ENCODE peak calls at places on chromosomes 3 and 15, in five cellular contexts. One of them, this sample, is unnamed.

GRCh38 chr3:58668247-58668646 is 1.7 kb upstream of the FAM3D start:
- DNase-seq in progenitor cell of endocrine pancreas: no peak
- DNase-seq in RWPE2: no peak
- DNase-seq in esophagus squamous epithelium: no peak
- DNase-seq in AG04450: no peak
- DNase-seq in this sample: no peak

GRCh38 chr15:85615930-85616329 is 178.8 kb downstream of the KLHL25 start:
- DNase-seq in progenitor cell of endocrine pancreas: no peak
- DNase-seq in RWPE2: no peak
- DNase-seq in esophagus squamous epithelium: no peak
- DNase-seq in AG04450: no peak
- DNase-seq in this sample: no peak

GRCh38 chr3:12796171-12797123 is at the start of gene CAND2:
- DNase-seq in esophagus squamous epithelium: no peak
- DNase-seq in AG04450: no peak
- DNase-seq in RWPE2: no peak
- DNase-seq in progenitor cell of endocrine pancreas: peak
- DNase-seq in this sample: peak

GRCh38 chr3:31250116-31250813 is 282.5 kb upstream of the STT3B start:
- DNase-seq in AG04450: no peak
- DNase-seq in progenitor cell of endocrine pancreas: no peak
- DNase-seq in esophagus squamous epithelium: no peak
- DNase-seq in RWPE2: no peak
- DNase-seq in this sample: no peak

GRCh38 chr3:42022355-42022754 is 60.5 kb upstream of the ULK4 start:
- DNase-seq in progenitor cell of endocrine pancreas: no peak
- DNase-seq in AG04450: no peak
- DNase-seq in esophagus squamous epithelium: no peak
- DNase-seq in RWPE2: no peak
- DNase-seq in this sample: no peak

GRCh38 chr3:29914861-29915524 is 634.1 kb downstream of the RBMS3 start:
- DNase-seq in progenitor cell of endocrine pancreas: no peak
- DNase-seq in esophagus squamous epithelium: no peak
- DNase-seq in RWPE2: no peak
- DNase-seq in AG04450: no peak
- DNase-seq in this sample: no peak

GRCh38 chr3:67381667-67382272 is 272.6 kb downstream of the SUCLG2 start:
- DNase-seq in esophagus squamous epithelium: no peak
- DNase-seq in AG04450: no peak
- DNase-seq in RWPE2: no peak
- DNase-seq in progenitor cell of endocrine pancreas: no peak
- DNase-seq in this sample: no peak

GRCh38 chr3:56855856-56856538 is 54.2 kb upstream of the ARHGEF3 start:
- DNase-seq in RWPE2: no peak
- DNase-seq in progenitor cell of endocrine pancreas: no peak
- DNase-seq in AG04450: no peak
- DNase-seq in esophagus squamous epithelium: no peak
- DNase-seq in this sample: peak

GRCh38 chr3:114718897-114719208 is 425.0 kb downstream of the TIGIT start:
- DNase-seq in esophagus squamous epithelium: no peak
- DNase-seq in RWPE2: no peak
- DNase-seq in progenitor cell of endocrine pancreas: no peak
- DNase-seq in AG04450: no peak
- DNase-seq in this sample: no peak

GRCh38 chr15:93362821-93363220 is 273.8 kb upstream of the RGMA start:
- DNase-seq in progenitor cell of endocrine pancreas: no peak
- DNase-seq in esophagus squamous epithelium: no peak
- DNase-seq in RWPE2: no peak
- DNase-seq in AG04450: no peak
- DNase-seq in this sample: no peak

GRCh38 chr15:72784233-72784876 is 797 bp upstream of the ADPGK start:
- DNase-seq in progenitor cell of endocrine pancreas: no peak
- DNase-seq in AG04450: peak
- DNase-seq in RWPE2: no peak
- DNase-seq in esophagus squamous epithelium: no peak
- DNase-seq in this sample: no peak

GRCh38 chr15:99157456-99157855 is 52.6 kb downstream of the SYNM start:
- DNase-seq in RWPE2: no peak
- DNase-seq in esophagus squamous epithelium: no peak
- DNase-seq in AG04450: no peak
- DNase-seq in progenitor cell of endocrine pancreas: no peak
- DNase-seq in this sample: no peak

GRCh38 chr3:204102-204501 is 7.5 kb downstream of the CHL1 start:
- DNase-seq in progenitor cell of endocrine pancreas: no peak
- DNase-seq in esophagus squamous epithelium: no peak
- DNase-seq in AG04450: no peak
- DNase-seq in RWPE2: no peak
- DNase-seq in this sample: no peak

GRCh38 chr15:41821831-41822230 is 6.1 kb upstream of the JMJD7 start:
- DNase-seq in AG04450: no peak
- DNase-seq in esophagus squamous epithelium: no peak
- DNase-seq in RWPE2: peak
- DNase-seq in progenitor cell of endocrine pancreas: no peak
- DNase-seq in this sample: no peak

GRCh38 chr3:195849322-195850074 is 37.8 kb upstream of the MUC4 start:
- DNase-seq in RWPE2: no peak
- DNase-seq in progenitor cell of endocrine pancreas: no peak
- DNase-seq in AG04450: no peak
- DNase-seq in esophagus squamous epithelium: no peak
- DNase-seq in this sample: peak

GRCh38 chr15:73799466-73799865 is 46.3 kb upstream of the INSYN1 start:
- DNase-seq in esophagus squamous epithelium: no peak
- DNase-seq in RWPE2: no peak
- DNase-seq in AG04450: no peak
- DNase-seq in progenitor cell of endocrine pancreas: no peak
- DNase-seq in this sample: no peak

GRCh38 chr15:36643551-36643950 is 64.1 kb downstream of the CDIN1 start:
- DNase-seq in AG04450: no peak
- DNase-seq in progenitor cell of endocrine pancreas: no peak
- DNase-seq in RWPE2: no peak
- DNase-seq in esophagus squamous epithelium: no peak
- DNase-seq in this sample: no peak

GRCh38 chr15:82832601-82833209 is 23.3 kb downstream of the WHAMM start:
- DNase-seq in AG04450: peak
- DNase-seq in progenitor cell of endocrine pancreas: no peak
- DNase-seq in RWPE2: peak
- DNase-seq in esophagus squamous epithelium: no peak
- DNase-seq in this sample: no peak

GRCh38 chr3:72379500-72380187 is 468.6 kb downstream of the SHQ1 start:
- DNase-seq in progenitor cell of endocrine pancreas: no peak
- DNase-seq in esophagus squamous epithelium: no peak
- DNase-seq in AG04450: no peak
- DNase-seq in RWPE2: no peak
- DNase-seq in this sample: no peak

GRCh38 chr3:51955893-51956770 is 951 bp downstream of the GPR62 start:
- DNase-seq in progenitor cell of endocrine pancreas: peak
- DNase-seq in esophagus squamous epithelium: no peak
- DNase-seq in AG04450: no peak
- DNase-seq in RWPE2: peak
- DNase-seq in this sample: peak

GRCh38 chr3:132568427-132568826 is 28.6 kb upstream of the ACKR4 start:
- DNase-seq in RWPE2: no peak
- DNase-seq in progenitor cell of endocrine pancreas: no peak
- DNase-seq in AG04450: no peak
- DNase-seq in esophagus squamous epithelium: no peak
- DNase-seq in this sample: no peak

GRCh38 chr3:46861996-46862688 is 1.1 kb downstream of the MYL3 start:
- DNase-seq in esophagus squamous epithelium: no peak
- DNase-seq in RWPE2: peak
- DNase-seq in AG04450: no peak
- DNase-seq in progenitor cell of endocrine pancreas: no peak
- DNase-seq in this sample: no peak

GRCh38 chr15:77179541-77179998 is 108.7 kb upstream of the TSPAN3 start:
- DNase-seq in esophagus squamous epithelium: no peak
- DNase-seq in RWPE2: no peak
- DNase-seq in progenitor cell of endocrine pancreas: no peak
- DNase-seq in AG04450: no peak
- DNase-seq in this sample: no peak

GRCh38 chr3:177473184-177473583 is 275.9 kb upstream of the TBL1XR1 start:
- DNase-seq in esophagus squamous epithelium: no peak
- DNase-seq in progenitor cell of endocrine pancreas: no peak
- DNase-seq in RWPE2: no peak
- DNase-seq in AG04450: no peak
- DNase-seq in this sample: no peak

GRCh38 chr3:49124991-49125670 is 4.5 kb upstream of the USP19 start:
- DNase-seq in esophagus squamous epithelium: no peak
- DNase-seq in AG04450: no peak
- DNase-seq in RWPE2: no peak
- DNase-seq in progenitor cell of endocrine pancreas: no peak
- DNase-seq in this sample: peak

GRCh38 chr3:58835075-58835474 is 168.5 kb upstream of the FAM3D start:
- DNase-seq in esophagus squamous epithelium: no peak
- DNase-seq in progenitor cell of endocrine pancreas: no peak
- DNase-seq in AG04450: no peak
- DNase-seq in RWPE2: no peak
- DNase-seq in this sample: no peak

GRCh38 chr15:53987480-53987879 is 9.2 kb downstream of the UNC13C start:
- DNase-seq in RWPE2: no peak
- DNase-seq in progenitor cell of endocrine pancreas: no peak
- DNase-seq in AG04450: no peak
- DNase-seq in esophagus squamous epithelium: no peak
- DNase-seq in this sample: no peak

DNA sequence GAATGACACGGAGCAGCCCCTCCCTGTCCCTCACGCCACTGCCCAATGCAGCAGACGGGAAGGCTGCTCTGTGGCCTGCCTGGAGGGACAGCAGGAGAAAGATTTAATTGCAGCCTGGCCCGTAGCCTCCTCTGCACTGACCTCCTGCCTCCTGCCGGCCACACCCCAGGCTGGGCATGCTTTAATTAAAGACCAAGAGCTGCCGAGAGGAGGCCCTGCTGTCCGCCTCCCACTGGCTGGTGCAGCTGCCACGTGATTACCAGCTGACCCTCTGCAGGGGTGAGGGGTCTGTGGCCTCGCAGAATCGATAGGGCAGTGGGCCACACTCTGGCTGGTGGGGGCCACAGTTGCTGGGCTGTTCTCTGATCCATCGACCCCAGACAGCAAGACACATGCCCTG is 100.2 kb upstream of the PRR23E start:
- DNase-seq in AG04450: no peak
- DNase-seq in RWPE2: no peak
- DNase-seq in esophagus squamous epithelium: no peak
- DNase-seq in progenitor cell of endocrine pancreas: no peak
- DNase-seq in this sample: no peak
- TF ChIP-seq CTCF in AG04450: no peak
- TF ChIP-seq CTCF in RWPE2: no peak
- TF ChIP-seq CTCF in esophagus squamous epithelium: no peak
- TF ChIP-seq CTCF in progenitor cell of endocrine pancreas: no peak
- TF ChIP-seq CTCF in this sample: no peak

DNA sequence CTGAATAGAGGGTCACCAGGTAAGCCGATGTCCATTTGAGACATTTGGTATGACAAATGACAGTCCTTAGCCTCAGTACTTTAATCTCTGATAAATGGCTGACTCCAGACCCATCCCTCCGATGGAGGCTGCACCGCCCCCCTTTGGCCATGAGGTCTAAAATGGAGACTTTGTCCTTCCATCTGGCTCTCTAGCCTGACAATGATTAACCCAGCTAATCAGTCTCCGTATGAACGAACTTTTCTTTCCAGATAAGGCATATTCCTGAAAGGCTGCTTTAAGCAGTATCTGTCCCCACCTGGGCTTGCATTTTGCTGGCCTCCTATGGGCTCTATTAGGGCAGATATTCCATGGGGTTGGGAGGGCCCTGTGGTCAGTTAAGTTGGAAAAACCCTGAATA is 10.8 kb upstream of the MYZAP start:
- DNase-seq in esophagus squamous epithelium: no peak
- DNase-seq in AG04450: no peak
- DNase-seq in progenitor cell of endocrine pancreas: no peak
- DNase-seq in RWPE2: peak
- DNase-seq in this sample: no peak
- TF ChIP-seq CTCF in esophagus squamous epithelium: no peak
- TF ChIP-seq CTCF in AG04450: no peak
- TF ChIP-seq CTCF in progenitor cell of endocrine pancreas: peak
- TF ChIP-seq CTCF in RWPE2: no peak
- TF ChIP-seq CTCF in this sample: no peak

DNA sequence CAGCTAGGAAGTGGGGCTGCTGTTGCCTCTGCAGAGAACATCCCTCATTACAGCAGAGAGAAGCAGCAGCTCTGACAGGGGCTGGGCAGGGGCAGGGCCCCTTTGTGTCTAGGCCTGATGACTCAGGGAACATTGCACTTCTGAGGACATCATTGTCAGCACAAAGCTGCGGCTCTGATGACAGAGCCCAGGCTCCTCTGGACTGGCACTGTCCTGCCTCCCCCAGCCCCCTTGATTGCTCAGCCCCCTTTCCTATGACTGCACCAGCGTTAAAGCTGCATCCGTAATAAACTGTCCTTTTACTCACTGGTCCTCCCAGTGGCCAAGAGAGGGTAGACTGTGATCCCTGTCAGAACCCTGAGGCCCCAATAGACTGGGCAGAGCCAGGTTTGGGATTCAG is 18.3 kb downstream of the TRH start:
- DNase-seq in RWPE2: no peak
- DNase-seq in AG04450: no peak
- DNase-seq in esophagus squamous epithelium: no peak
- DNase-seq in progenitor cell of endocrine pancreas: no peak
- DNase-seq in this sample: no peak
- TF ChIP-seq CTCF in RWPE2: no peak
- TF ChIP-seq CTCF in AG04450: peak
- TF ChIP-seq CTCF in esophagus squamous epithelium: no peak
- TF ChIP-seq CTCF in progenitor cell of endocrine pancreas: peak
- TF ChIP-seq CTCF in this sample: no peak

DNA sequence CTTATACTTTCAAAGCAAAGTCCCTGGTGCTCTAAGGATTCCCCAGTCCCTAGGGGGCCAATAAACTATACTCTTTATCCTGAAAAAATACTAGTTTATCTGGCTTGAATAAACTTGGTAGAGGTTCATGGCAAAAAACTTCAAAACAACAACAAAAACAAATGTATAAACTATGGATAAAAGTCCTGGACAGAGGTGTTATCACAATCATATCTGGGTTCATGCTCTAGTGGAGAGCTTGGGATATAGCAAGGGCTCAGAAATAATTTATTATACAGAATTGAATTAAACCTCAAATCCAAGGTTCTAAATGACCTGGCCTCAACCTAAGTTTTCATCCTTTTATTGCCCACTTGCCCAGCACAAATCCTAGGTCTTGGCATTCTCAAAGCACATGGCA is 98.6 kb upstream of the TRIM42 start:
- DNase-seq in esophagus squamous epithelium: no peak
- DNase-seq in progenitor cell of endocrine pancreas: no peak
- DNase-seq in AG04450: no peak
- DNase-seq in RWPE2: no peak
- DNase-seq in this sample: no peak
- TF ChIP-seq CTCF in esophagus squamous epithelium: no peak
- TF ChIP-seq CTCF in progenitor cell of endocrine pancreas: no peak
- TF ChIP-seq CTCF in AG04450: no peak
- TF ChIP-seq CTCF in RWPE2: no peak
- TF ChIP-seq CTCF in this sample: no peak

GRCh38 chr15:31273258-31273941 is 53.2 kb upstream of the KLF13 start:
- DNase-seq in progenitor cell of endocrine pancreas: no peak
- DNase-seq in esophagus squamous epithelium: no peak
- DNase-seq in RWPE2: peak
- DNase-seq in AG04450: no peak
- DNase-seq in this sample: no peak
- TF ChIP-seq CTCF in progenitor cell of endocrine pancreas: no peak
- TF ChIP-seq CTCF in esophagus squamous epithelium: no peak
- TF ChIP-seq CTCF in RWPE2: no peak
- TF ChIP-seq CTCF in AG04450: no peak
- TF ChIP-seq CTCF in this sample: no peak